ENCODE peak calls at places on chromosomes 12 and 14, in eight cellular contexts. One of them, this sample, is unnamed. For H3K4me1, the result is how much of the 10 kb centered on the place peaks cover.

GRCh38 chr12:62761658-62762057 is 173.3 kb downstream of the PPM1H start:
- DNase-seq in kidney: no peak
- DNase-seq in testis: no peak
- DNase-seq in PC-3: no peak
- DNase-seq in aorta: no peak
- DNase-seq in heart left ventricle: no peak
- DNase-seq in CD4-positive, CD25-positive, alpha-beta regulatory T cell: no peak
- DNase-seq in mesenchymal stem cell: peak
- DNase-seq in this sample: no peak

GRCh38 chr12:12606793-12607589 is 4.7 kb upstream of the CREBL2 start:
- DNase-seq in kidney: no peak
- DNase-seq in testis: no peak
- DNase-seq in PC-3: peak
- DNase-seq in aorta: no peak
- DNase-seq in heart left ventricle: no peak
- DNase-seq in CD4-positive, CD25-positive, alpha-beta regulatory T cell: peak
- DNase-seq in mesenchymal stem cell: peak
- DNase-seq in this sample: peak

GRCh38 chr12:50059440-50060119 is 2.2 kb downstream of the ASIC1 start:
- DNase-seq in kidney: peak
- DNase-seq in testis: no peak
- DNase-seq in PC-3: no peak
- DNase-seq in aorta: no peak
- DNase-seq in heart left ventricle: no peak
- DNase-seq in CD4-positive, CD25-positive, alpha-beta regulatory T cell: peak
- DNase-seq in mesenchymal stem cell: no peak
- DNase-seq in this sample: no peak

GRCh38 chr12:51961834-51962233 is 10.3 kb downstream of the ACVR1B start:
- DNase-seq in kidney: no peak
- DNase-seq in testis: no peak
- DNase-seq in PC-3: peak
- DNase-seq in aorta: no peak
- DNase-seq in heart left ventricle: no peak
- DNase-seq in CD4-positive, CD25-positive, alpha-beta regulatory T cell: no peak
- DNase-seq in mesenchymal stem cell: no peak
- DNase-seq in this sample: peak

GRCh38 chr12:131085816-131086591 is 132.3 kb downstream of the ADGRD1 start:
- DNase-seq in kidney: peak
- DNase-seq in testis: peak
- DNase-seq in PC-3: no peak
- DNase-seq in aorta: peak
- DNase-seq in heart left ventricle: no peak
- DNase-seq in CD4-positive, CD25-positive, alpha-beta regulatory T cell: no peak
- DNase-seq in mesenchymal stem cell: no peak
- DNase-seq in this sample: no peak

GRCh38 chr12:20212658-20213387 is 155.5 kb upstream of the PDE3A start:
- DNase-seq in kidney: peak
- DNase-seq in testis: peak
- DNase-seq in PC-3: peak
- DNase-seq in aorta: peak
- DNase-seq in heart left ventricle: peak
- DNase-seq in CD4-positive, CD25-positive, alpha-beta regulatory T cell: no peak
- DNase-seq in mesenchymal stem cell: peak
- DNase-seq in this sample: peak

GRCh38 chr12:100672075-100672592 is 98.7 kb downstream of the GAS2L3 start:
- DNase-seq in kidney: no peak
- DNase-seq in testis: peak
- DNase-seq in PC-3: peak
- DNase-seq in aorta: no peak
- DNase-seq in heart left ventricle: no peak
- DNase-seq in CD4-positive, CD25-positive, alpha-beta regulatory T cell: peak
- DNase-seq in mesenchymal stem cell: peak
- DNase-seq in this sample: no peak

GRCh38 chr12:57697076-57697475 is 3.1 kb downstream of the OS9 start:
- DNase-seq in kidney: no peak
- DNase-seq in testis: no peak
- DNase-seq in PC-3: no peak
- DNase-seq in aorta: no peak
- DNase-seq in heart left ventricle: no peak
- DNase-seq in CD4-positive, CD25-positive, alpha-beta regulatory T cell: no peak
- DNase-seq in mesenchymal stem cell: no peak
- DNase-seq in this sample: no peak

GRCh38 chr12:48237048-48237630 is 34.0 kb upstream of the OR10AD1 start:
- DNase-seq in kidney: no peak
- DNase-seq in testis: peak
- DNase-seq in PC-3: no peak
- DNase-seq in aorta: no peak
- DNase-seq in heart left ventricle: no peak
- DNase-seq in CD4-positive, CD25-positive, alpha-beta regulatory T cell: no peak
- DNase-seq in mesenchymal stem cell: no peak
- DNase-seq in this sample: no peak

GRCh38 chr12:74015118-74015517 is 522.5 kb upstream of the ATXN7L3B start:
- DNase-seq in kidney: no peak
- DNase-seq in testis: no peak
- DNase-seq in PC-3: no peak
- DNase-seq in aorta: no peak
- DNase-seq in heart left ventricle: no peak
- DNase-seq in CD4-positive, CD25-positive, alpha-beta regulatory T cell: no peak
- DNase-seq in mesenchymal stem cell: no peak
- DNase-seq in this sample: no peak

GRCh38 chr12:54022960-54023884 is 5.0 kb upstream of the HOXC6 start:
- DNase-seq in kidney: peak
- DNase-seq in testis: no peak
- DNase-seq in PC-3: no peak
- DNase-seq in aorta: peak
- DNase-seq in heart left ventricle: no peak
- DNase-seq in CD4-positive, CD25-positive, alpha-beta regulatory T cell: no peak
- DNase-seq in mesenchymal stem cell: no peak
- DNase-seq in this sample: no peak

GRCh38 chr14:45251912-45252311 is 1.1 kb downstream of the MIS18BP1 start:
- DNase-seq in kidney: no peak
- DNase-seq in testis: no peak
- DNase-seq in PC-3: peak
- DNase-seq in aorta: no peak
- DNase-seq in heart left ventricle: no peak
- DNase-seq in CD4-positive, CD25-positive, alpha-beta regulatory T cell: peak
- DNase-seq in mesenchymal stem cell: peak
- DNase-seq in this sample: peak

GRCh38 chr12:131920902-131921840 is 7.9 kb upstream of the PUS1 start:
- DNase-seq in kidney: no peak
- DNase-seq in testis: no peak
- DNase-seq in PC-3: no peak
- DNase-seq in aorta: no peak
- DNase-seq in heart left ventricle: no peak
- DNase-seq in CD4-positive, CD25-positive, alpha-beta regulatory T cell: no peak
- DNase-seq in mesenchymal stem cell: no peak
- DNase-seq in this sample: no peak

GRCh38 chr12:27782481-27782880 is 2.4 kb upstream of the MANSC4 start:
- DNase-seq in kidney: no peak
- DNase-seq in testis: no peak
- DNase-seq in PC-3: no peak
- DNase-seq in aorta: no peak
- DNase-seq in heart left ventricle: no peak
- DNase-seq in CD4-positive, CD25-positive, alpha-beta regulatory T cell: no peak
- DNase-seq in mesenchymal stem cell: no peak
- DNase-seq in this sample: no peak

GRCh38 chr12:67148265-67148664 is 120.9 kb upstream of the CAND1 start:
- DNase-seq in kidney: no peak
- DNase-seq in testis: no peak
- DNase-seq in PC-3: no peak
- DNase-seq in aorta: no peak
- DNase-seq in heart left ventricle: no peak
- DNase-seq in CD4-positive, CD25-positive, alpha-beta regulatory T cell: no peak
- DNase-seq in mesenchymal stem cell: no peak
- DNase-seq in this sample: no peak

GRCh38 chr12:76784600-76785051 is 20.7 kb downstream of the ZDHHC17 start:
- DNase-seq in kidney: no peak
- DNase-seq in testis: no peak
- DNase-seq in PC-3: peak
- DNase-seq in aorta: no peak
- DNase-seq in heart left ventricle: no peak
- DNase-seq in CD4-positive, CD25-positive, alpha-beta regulatory T cell: no peak
- DNase-seq in mesenchymal stem cell: no peak
- DNase-seq in this sample: peak

GRCh38 chr14:99812096-99812750 is 19.0 kb downstream of the EML1 start:
- DNase-seq in kidney: no peak
- DNase-seq in testis: no peak
- DNase-seq in PC-3: no peak
- DNase-seq in aorta: no peak
- DNase-seq in heart left ventricle: no peak
- DNase-seq in CD4-positive, CD25-positive, alpha-beta regulatory T cell: no peak
- DNase-seq in mesenchymal stem cell: no peak
- DNase-seq in this sample: no peak
- H3K27ac ChIP-seq in kidney: no peak
- H3K27ac ChIP-seq in testis: no peak
- H3K27ac ChIP-seq in PC-3: no peak
- H3K27ac ChIP-seq in aorta: no peak
- H3K27ac ChIP-seq in heart left ventricle: no peak
- H3K27ac ChIP-seq in CD4-positive, CD25-positive, alpha-beta regulatory T cell: no peak
- H3K27ac ChIP-seq in mesenchymal stem cell: no peak
- H3K27ac ChIP-seq in this sample: no peak

DNA sequence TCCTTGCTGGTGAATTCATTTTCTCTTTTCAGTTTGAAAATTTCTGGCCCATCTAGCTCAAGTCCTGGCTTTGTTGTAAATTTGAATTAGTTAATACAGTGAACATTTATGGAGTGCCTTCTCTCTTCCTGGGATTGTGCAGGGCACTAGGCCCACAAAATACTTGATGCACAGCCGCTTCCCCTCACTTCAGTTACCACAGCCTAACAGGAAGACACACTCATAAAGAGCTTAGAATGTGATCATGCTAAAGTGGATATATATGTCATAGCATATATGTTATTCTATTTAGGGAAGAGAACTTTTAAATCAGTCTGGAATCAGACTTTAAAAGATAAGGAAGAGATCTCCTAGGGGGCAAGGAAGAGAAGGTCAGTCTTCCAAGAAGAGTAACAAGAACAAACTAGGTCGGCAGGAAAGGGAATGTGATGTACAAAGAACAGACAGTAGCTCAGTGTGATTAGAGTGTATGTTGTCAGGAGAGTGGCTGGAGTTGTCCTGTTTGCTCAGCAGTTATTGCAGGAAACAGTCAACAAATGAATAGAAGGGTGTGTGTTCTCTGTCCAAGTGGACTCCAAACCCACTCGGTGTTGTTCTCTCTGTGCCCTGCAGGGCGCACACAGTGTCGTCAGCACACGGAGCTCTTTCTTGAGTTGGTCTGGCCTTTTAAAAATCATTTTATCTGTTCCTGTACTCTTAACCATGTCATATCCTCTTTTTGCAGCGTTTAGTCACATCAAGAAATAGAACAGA is 74.4 kb downstream of the DAAM1 start:
- DNase-seq in kidney: no peak
- DNase-seq in testis: no peak
- DNase-seq in PC-3: peak
- DNase-seq in aorta: no peak
- DNase-seq in heart left ventricle: no peak
- DNase-seq in CD4-positive, CD25-positive, alpha-beta regulatory T cell: no peak
- DNase-seq in mesenchymal stem cell: peak
- DNase-seq in this sample: no peak
- H3K4me1 ChIP-seq in kidney: under half
- H3K4me1 ChIP-seq in testis: under half
- H3K4me1 ChIP-seq in PC-3: under half
- H3K4me1 ChIP-seq in aorta: under half
- H3K4me1 ChIP-seq in heart left ventricle: under half
- H3K4me1 ChIP-seq in CD4-positive, CD25-positive, alpha-beta regulatory T cell: under half
- H3K4me1 ChIP-seq in mesenchymal stem cell: under half
- H3K4me1 ChIP-seq in this sample: under half

GRCh38 chr12:89354630-89354931 is 2.3 kb upstream of the DUSP6 start:
- DNase-seq in kidney: no peak
- DNase-seq in testis: no peak
- DNase-seq in PC-3: no peak
- DNase-seq in aorta: no peak
- DNase-seq in heart left ventricle: no peak
- DNase-seq in CD4-positive, CD25-positive, alpha-beta regulatory T cell: no peak
- DNase-seq in mesenchymal stem cell: peak
- DNase-seq in this sample: no peak
- H3K27ac ChIP-seq in kidney: peak
- H3K27ac ChIP-seq in testis: peak
- H3K27ac ChIP-seq in PC-3: peak
- H3K27ac ChIP-seq in aorta: peak
- H3K27ac ChIP-seq in heart left ventricle: peak
- H3K27ac ChIP-seq in CD4-positive, CD25-positive, alpha-beta regulatory T cell: no peak
- H3K27ac ChIP-seq in mesenchymal stem cell: peak
- H3K27ac ChIP-seq in this sample: peak

DNA sequence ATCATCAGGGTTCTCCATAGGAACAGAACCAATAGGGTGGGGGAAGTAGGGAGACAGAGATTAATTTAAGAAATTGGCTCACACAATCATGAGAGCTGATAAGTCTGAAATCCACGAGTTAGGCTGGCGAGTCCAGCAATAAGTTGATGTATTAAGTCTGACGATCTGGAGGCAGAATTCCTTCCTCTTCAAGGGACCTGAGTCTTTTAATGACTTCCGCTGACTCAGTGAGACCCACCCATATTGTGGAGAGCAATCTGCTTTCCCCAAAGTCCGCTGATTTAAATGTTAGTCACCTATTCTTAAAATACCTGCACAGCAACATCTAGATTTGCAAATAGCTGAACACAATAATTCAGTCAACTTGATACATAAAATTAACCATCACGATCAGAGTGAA is 97.8 kb downstream of the SPTSSA start:
- DNase-seq in kidney: no peak
- DNase-seq in testis: no peak
- DNase-seq in PC-3: peak
- DNase-seq in aorta: no peak
- DNase-seq in heart left ventricle: no peak
- DNase-seq in CD4-positive, CD25-positive, alpha-beta regulatory T cell: no peak
- DNase-seq in mesenchymal stem cell: no peak
- DNase-seq in this sample: no peak
- H3K4me1 ChIP-seq in kidney: under half
- H3K4me1 ChIP-seq in testis: under half
- H3K4me1 ChIP-seq in PC-3: half or more
- H3K4me1 ChIP-seq in aorta: under half
- H3K4me1 ChIP-seq in heart left ventricle: under half
- H3K4me1 ChIP-seq in CD4-positive, CD25-positive, alpha-beta regulatory T cell: under half
- H3K4me1 ChIP-seq in mesenchymal stem cell: under half
- H3K4me1 ChIP-seq in this sample: under half

GRCh38 chr14:95470942-95471499 is 45.4 kb downstream of the SYNE3 start:
- DNase-seq in kidney: peak
- DNase-seq in testis: no peak
- DNase-seq in PC-3: no peak
- DNase-seq in aorta: peak
- DNase-seq in heart left ventricle: no peak
- DNase-seq in CD4-positive, CD25-positive, alpha-beta regulatory T cell: no peak
- DNase-seq in mesenchymal stem cell: no peak
- DNase-seq in this sample: no peak
- H3K27ac ChIP-seq in kidney: no peak
- H3K27ac ChIP-seq in testis: peak
- H3K27ac ChIP-seq in PC-3: no peak
- H3K27ac ChIP-seq in aorta: no peak
- H3K27ac ChIP-seq in heart left ventricle: peak
- H3K27ac ChIP-seq in CD4-positive, CD25-positive, alpha-beta regulatory T cell: no peak
- H3K27ac ChIP-seq in mesenchymal stem cell: no peak
- H3K27ac ChIP-seq in this sample: no peak

This sample was measured in mammary epithelial cell.